ENCODE peak calls at places on chromosomes 13 and 19, in eight cellular contexts. P is foreskin fibroblast, K is endodermal cell, R is tibial artery, A is tibial nerve, J is fibroblast of the aortic adventitia, I is OCI-LY7, W is heart left ventricle. U is an unnamed sample.

GRCh38 chr13:22789027-22789593 is 391.7 kb upstream of the SGCG start:
- DNase-seq in W (no peak), I (no peak), K (no peak), R (no peak), A (no peak), P (no peak), J (no peak), U (no peak)

GRCh38 chr13:75792526-75793187 is 156.5 kb downstream of the LMO7 start:
- DNase-seq in R (no peak), P (peak), W (peak), A (no peak), K (no peak), I (no peak), J (peak), U (no peak)

GRCh38 chr13:75550159-75550567 is 572 bp downstream of the UCHL3 start:
- DNase-seq in R (no peak), J (peak), A (no peak), I (peak), P (peak), K (no peak), W (no peak), U (no peak)

GRCh38 chr13:91313103-91313502 is 34.4 kb upstream of the MIR17HG start:
- DNase-seq in P (no peak), I (peak), J (peak), A (no peak), R (no peak), K (peak), W (no peak), U (no peak)

GRCh38 chr13:28476919-28477708 is 17.8 kb downstream of the FLT1 start:
- DNase-seq in J (no peak), A (no peak), K (no peak), W (no peak), R (no peak), P (no peak), I (no peak), U (no peak)

GRCh38 chr13:23709521-23709920 is 139.3 kb downstream of the TNFRSF19 start:
- DNase-seq in K (no peak), I (no peak), A (no peak), W (no peak), R (no peak), P (peak), J (peak), U (no peak)

GRCh38 chr19:43371909-43372308 is 18.4 kb downstream of the CD177 start:
- DNase-seq in W (no peak), K (no peak), J (no peak), P (no peak), R (no peak), A (no peak), I (no peak), U (no peak)

GRCh38 chr19:4352701-4353121 is 9.3 kb downstream of the MPND start:
- DNase-seq in R (no peak), J (peak), A (no peak), K (peak), I (peak), P (peak), W (no peak), U (peak)

GRCh38 chr19:33110201-33110910 is 21.6 kb upstream of the WDR88 start:
- DNase-seq in A (no peak), P (peak), I (no peak), K (no peak), R (no peak), W (no peak), J (peak), U (no peak)

GRCh38 chr13:112658807-112659206 is 31.0 kb upstream of the ATP11A start:
- DNase-seq in R (no peak), K (peak), A (no peak), W (no peak), J (no peak), I (no peak), P (no peak), U (no peak)

GRCh38 chr19:18942692-18943091 is 1.7 kb upstream of the HOMER3 start:
- DNase-seq in R (no peak), A (no peak), J (no peak), I (no peak), W (no peak), K (no peak), P (no peak), U (no peak)

GRCh38 chr13:100275746-100276145 is 186.9 kb downstream of the PCCA start:
- DNase-seq in A (no peak), W (no peak), J (no peak), P (no peak), R (no peak), K (no peak), I (no peak), U (no peak)

GRCh38 chr13:50948576-50948975 is 39.0 kb downstream of the RNASEH2B start:
- DNase-seq in K (no peak), P (no peak), J (peak), R (no peak), I (no peak), W (no peak), A (no peak), U (no peak)

GRCh38 chr13:46963874-46964273 is 67.0 kb upstream of the HTR2A start:
- DNase-seq in K (no peak), W (no peak), R (peak), I (no peak), A (no peak), J (no peak), P (no peak), U (peak)

GRCh38 chr19:29001006-29001921 is 211.7 kb downstream of the UQCRFS1 start:
- DNase-seq in R (no peak), K (no peak), I (no peak), P (no peak), A (no peak), W (no peak), J (peak), U (no peak)

GRCh38 chr13:50435011-50435410 is 408.5 kb downstream of the DLEU7 start:
- DNase-seq in J (no peak), A (no peak), R (no peak), K (no peak), I (no peak), P (no peak), W (no peak), U (no peak)

GRCh38 chr19:12880551-12881171 is 588 bp downstream of the DNASE2 start:
- DNase-seq in R (peak), K (no peak), I (peak), W (no peak), P (peak), A (no peak), J (peak), U (peak)

GRCh38 chr19:40317338-40317737 is 30.9 kb downstream of the C19orf47 start:
- DNase-seq in I (no peak), R (no peak), K (no peak), A (no peak), J (no peak), P (no peak), W (no peak), U (no peak)
- H3K4me3 ChIP-seq in I (no peak), R (no peak), K (no peak), A (no peak), J (no peak), P (no peak), W (no peak), U (no peak)

GRCh38 chr13:49108204-49108603 is 111.9 kb upstream of the MLNR start:
- DNase-seq in J (no peak), I (no peak), K (no peak), R (no peak), A (no peak), P (no peak), W (no peak), U (no peak)

GRCh38 chr13:49110122-49110831 is 109.9 kb upstream of the MLNR start:
- DNase-seq in P (peak), I (peak), W (peak), A (peak), K (peak), J (peak), R (peak), U (peak)

GRCh38 chr13:49113526-49114286 is 106.4 kb upstream of the MLNR start:
- DNase-seq in J (peak), I (no peak), P (peak), A (no peak), K (no peak), R (no peak), W (no peak), U (no peak)

GRCh38 chr13:49116873-49117272 is 103.3 kb upstream of the MLNR start:
- DNase-seq in J (no peak), K (no peak), I (no peak), W (no peak), R (no peak), P (no peak), A (no peak), U (no peak)

DNA sequence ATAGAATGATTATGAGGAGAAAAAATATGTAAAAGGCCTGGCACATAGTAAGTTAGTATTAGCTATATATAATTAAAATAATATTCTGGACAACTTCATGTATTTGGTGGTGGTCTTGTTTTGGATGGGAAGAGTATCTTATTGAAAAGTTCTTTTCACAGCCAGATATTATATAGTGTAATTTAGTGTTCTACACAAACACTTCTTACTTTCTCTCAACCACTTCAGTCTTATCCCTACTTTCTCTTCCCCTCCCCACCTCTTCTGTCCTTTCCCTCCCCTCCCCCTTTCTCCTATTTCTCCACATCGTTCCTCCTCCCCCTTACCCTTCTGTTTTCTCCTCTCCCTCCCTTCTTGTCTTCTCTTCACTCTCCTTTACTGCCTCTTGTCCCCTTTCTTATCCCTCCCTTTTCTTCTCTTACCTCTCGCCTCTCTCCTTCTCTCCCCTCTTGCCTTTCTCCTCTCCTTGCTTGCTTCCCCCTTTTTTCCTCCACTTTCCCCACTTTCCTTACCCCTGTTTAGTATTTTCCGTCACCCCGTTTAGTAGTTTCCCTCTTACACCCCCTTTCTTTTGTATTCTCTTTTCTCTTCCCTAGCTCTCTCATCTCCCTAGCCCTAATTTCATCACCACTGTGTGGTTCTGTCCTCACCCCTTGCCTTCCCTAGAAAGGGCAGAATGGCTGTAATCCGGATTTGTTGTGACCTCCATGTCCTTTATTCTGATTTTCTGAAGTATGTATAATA is 107.2 kb upstream of the MLNR start:
- DNase-seq in J (peak), W (no peak), I (no peak), P (no peak), A (no peak), K (no peak), R (no peak), U (no peak)
- H3K4me3 ChIP-seq in J (peak), W (no peak), I (no peak), P (no peak), A (no peak), K (peak), R (no peak), U (no peak)

GRCh38 chr13:25468330-25469178 is 96.8 kb downstream of the ATP8A2 start:
- DNase-seq in J (no peak), W (no peak), R (no peak), I (no peak), K (peak), A (no peak), P (peak), U (no peak)

GRCh38 chr13:25473864-25474263 is 102.1 kb downstream of the ATP8A2 start:
- DNase-seq in W (no peak), J (no peak), R (no peak), K (no peak), I (no peak), P (peak), A (no peak), U (no peak)

GRCh38 chr13:25463496-25463895 is 91.7 kb downstream of the ATP8A2 start:
- DNase-seq in W (no peak), I (no peak), A (no peak), P (peak), J (no peak), R (no peak), K (no peak), U (no peak)

GRCh38 chr13:25466880-25467279 is 95.1 kb downstream of the ATP8A2 start:
- DNase-seq in P (no peak), J (no peak), I (no peak), R (no peak), K (peak), W (no peak), A (no peak), U (no peak)

GRCh38 chr13:25469179-25469545 is 97.4 kb downstream of the ATP8A2 start:
- DNase-seq in K (no peak), J (no peak), I (no peak), A (no peak), W (no peak), R (no peak), P (peak), U (no peak)
- H3K4me3 ChIP-seq in K (peak), J (no peak), I (no peak), A (no peak), W (no peak), R (no peak), P (no peak), U (no peak)

GRCh38 chr13:110812869-110813645 is 99.6 kb downstream of the ING1 start:
- DNase-seq in P (no peak), K (no peak), A (no peak), W (no peak), J (no peak), R (no peak), I (no peak), U (no peak)
- H3K4me3 ChIP-seq in P (no peak), K (no peak), A (no peak), W (peak), J (peak), R (peak), I (no peak), U (no peak)

DNA sequence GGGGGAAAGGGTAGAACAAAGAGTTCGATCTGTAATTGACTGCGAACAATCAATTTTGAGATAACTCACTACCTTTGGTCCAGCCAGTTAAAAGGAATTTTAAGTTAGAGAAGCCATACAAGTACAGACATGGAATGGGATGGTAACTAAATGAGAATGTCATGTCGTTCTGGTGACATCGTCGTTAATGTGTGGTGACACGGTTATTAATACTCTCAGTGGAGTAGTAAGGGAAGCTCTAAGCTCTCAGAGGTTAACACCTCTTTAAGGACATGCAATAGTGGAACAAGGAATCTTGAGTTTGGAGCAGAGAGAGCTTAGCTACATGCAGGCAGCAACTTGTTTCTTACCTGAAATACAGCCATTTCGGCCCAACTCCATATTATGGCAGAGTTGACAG is 154.9 kb upstream of the KLF12 start:
- DNase-seq in A (no peak), K (no peak), I (no peak), R (no peak), J (no peak), P (no peak), W (no peak), U (no peak)
- H3K4me3 ChIP-seq in A (no peak), K (no peak), I (no peak), R (no peak), J (no peak), P (no peak), W (no peak), U (no peak)

DNA sequence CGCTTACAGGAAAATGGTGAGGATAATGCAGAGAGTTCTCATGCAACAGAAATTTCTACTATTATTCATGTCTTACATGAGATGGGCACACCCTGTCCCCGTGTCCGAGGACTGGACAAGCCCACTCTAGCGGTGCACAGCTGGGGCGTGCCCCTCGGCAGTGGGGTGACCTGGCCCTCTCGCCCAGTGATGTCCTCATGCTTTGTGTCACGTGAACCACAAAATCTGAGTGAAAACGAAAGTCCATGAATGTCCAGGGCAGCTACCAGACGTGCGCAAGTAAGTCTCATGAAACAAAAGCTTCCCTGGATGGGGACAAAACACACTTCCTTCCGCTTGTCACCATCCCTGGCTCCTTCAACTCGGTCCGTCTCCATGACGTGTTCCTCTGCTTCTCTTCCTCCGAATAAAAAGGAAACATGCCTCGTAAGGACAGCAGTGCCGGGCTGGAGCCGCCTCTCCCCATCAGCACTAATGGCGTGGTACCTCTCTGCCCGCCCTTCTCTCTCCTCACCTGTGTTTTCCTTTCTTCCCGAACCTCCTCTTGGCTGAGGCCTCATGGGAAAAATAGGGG is 45.6 kb downstream of the ANKRD10 start:
- DNase-seq in J (peak), P (no peak), K (peak), R (no peak), A (no peak), I (no peak), W (peak), U (no peak)
- H3K4me3 ChIP-seq in J (peak), P (peak), K (no peak), R (peak), A (no peak), I (no peak), W (peak), U (no peak)

GRCh38 chr19:54388001-54388802 is 23.5 kb upstream of the LAIR1 start:
- DNase-seq in A (no peak), J (no peak), W (peak), R (peak), P (peak), I (peak), K (no peak), U (peak)
- H3K4me3 ChIP-seq in A (no peak), J (peak), W (peak), R (no peak), P (peak), I (peak), K (peak), U (no peak)